ENCODE peak calls at places on chromosomes 1 and 21, in ten cellular contexts. V is CD8-positive, alpha-beta T cell; X is A549; K is fibroblast of lung; M is tibial artery; F is uterus; U is left ventricle myocardium inferior; C is CD8-positive, alpha-beta memory T cell; Z is cardiac muscle cell; B is neural progenitor cell. N is an unnamed sample. For H3K4me1 and H3K9me3, the result is how much of the 10 kb centered on the place peaks cover.

GRCh38 chr1:208950206-208950605 is 633.3 kb upstream of the CAMK1G start:
- DNase-seq in V (no peak), X (no peak), K (no peak), M (no peak), F (no peak), U (no peak), C (no peak), Z (no peak), B (no peak), N (no peak)

GRCh38 chr1:10514490-10515235 is 39.9 kb downstream of the PEX14 start:
- DNase-seq in V (no peak), X (peak), K (peak), M (no peak), F (no peak), U (no peak), C (no peak), Z (peak), B (peak), N (no peak)

GRCh38 chr1:15953294-15953771 is 22.6 kb downstream of the ZBTB17 start:
- DNase-seq in V (no peak), X (no peak), K (peak), M (peak), F (no peak), U (no peak), C (no peak), Z (peak), B (no peak), N (no peak)

GRCh38 chr21:40176732-40177131 is 309.5 kb downstream of the PCP4 start:
- DNase-seq in V (no peak), X (no peak), K (no peak), M (no peak), F (no peak), U (no peak), C (no peak), Z (no peak), B (peak), N (no peak)

GRCh38 chr1:59814180-59814900 is 409 bp upstream of the HOOK1 start:
- DNase-seq in V (peak), X (peak), K (peak), M (peak), F (peak), U (peak), C (peak), Z (peak), B (peak), N (peak)

GRCh38 chr1:42971848-42972291 is 13.2 kb upstream of the SLC2A1 start:
- DNase-seq in V (no peak), X (no peak), K (peak), M (no peak), F (no peak), U (no peak), C (no peak), Z (peak), B (no peak), N (no peak)

GRCh38 chr1:228374711-228375577 is 31.7 kb downstream of the TRIM11 start:
- DNase-seq in V (no peak), X (no peak), K (peak), M (peak), F (peak), U (peak), C (no peak), Z (peak), B (no peak), N (no peak)

GRCh38 chr1:58442114-58442513 is 104.4 kb downstream of the OMA1 start:
- DNase-seq in V (no peak), X (no peak), K (peak), M (no peak), F (no peak), U (no peak), C (no peak), Z (no peak), B (no peak), N (no peak)

GRCh38 chr21:34994646-34995631 is 54.2 kb downstream of the RUNX1 start:
- DNase-seq in V (no peak), X (no peak), K (no peak), M (peak), F (no peak), U (no peak), C (no peak), Z (no peak), B (no peak), N (no peak)

GRCh38 chr1:154501423-154502065 is 475 bp upstream of the TDRD10 start:
- DNase-seq in V (peak), X (no peak), K (no peak), M (peak), F (peak), U (peak), C (no peak), Z (peak), B (peak), N (peak)

GRCh38 chr1:172536256-172536655 is 3.3 kb downstream of the SUCO start:
- DNase-seq in V (no peak), X (no peak), K (no peak), M (no peak), F (no peak), U (no peak), C (no peak), Z (peak), B (no peak), N (no peak)

GRCh38 chr1:152325111-152325510 is at the start of gene FLG:
- DNase-seq in V (no peak), X (no peak), K (no peak), M (no peak), F (no peak), U (no peak), C (no peak), Z (no peak), B (no peak), N (no peak)

GRCh38 chr1:12038356-12039140 is 19.2 kb downstream of the MIIP start:
- DNase-seq in V (no peak), X (no peak), K (no peak), M (no peak), F (no peak), U (no peak), C (no peak), Z (peak), B (no peak), N (no peak)

GRCh38 chr1:55010194-55010886 is 11.6 kb downstream of the BSND start:
- DNase-seq in V (no peak), X (no peak), K (no peak), M (peak), F (no peak), U (no peak), C (no peak), Z (no peak), B (no peak), N (no peak)

GRCh38 chr1:70934197-70934961 is 113.2 kb downstream of the PTGER3 start:
- DNase-seq in V (no peak), X (no peak), K (no peak), M (no peak), F (no peak), U (no peak), C (no peak), Z (no peak), B (no peak), N (no peak)

GRCh38 chr1:181317261-181317924 is 165.9 kb upstream of the CACNA1E start:
- DNase-seq in V (no peak), X (no peak), K (no peak), M (no peak), F (no peak), U (no peak), C (no peak), Z (no peak), B (peak), N (no peak)

GRCh38 chr1:151970641-151971040 is 23.0 kb downstream of the S100A10 start:
- DNase-seq in V (no peak), X (peak), K (no peak), M (no peak), F (peak), U (no peak), C (no peak), Z (peak), B (no peak), N (no peak)

GRCh38 chr21:16912075-16912474 is 600.8 kb upstream of the CXADR start:
- DNase-seq in V (no peak), X (no peak), K (peak), M (no peak), F (no peak), U (no peak), C (no peak), Z (peak), B (no peak), N (no peak)

GRCh38 chr1:240572328-240572727 is 39.6 kb downstream of the GREM2 start:
- DNase-seq in V (no peak), X (no peak), K (no peak), M (no peak), F (no peak), U (no peak), C (no peak), Z (no peak), B (no peak), N (no peak)

GRCh38 chr21:17044696-17045095 is 468.1 kb upstream of the CXADR start:
- DNase-seq in V (no peak), X (no peak), K (no peak), M (no peak), F (no peak), U (no peak), C (no peak), Z (no peak), B (no peak), N (no peak)

GRCh38 chr1:201750934-201751333 is 78.0 kb upstream of the IPO9 start:
- DNase-seq in V (no peak), X (no peak), K (peak), M (no peak), F (no peak), U (no peak), C (no peak), Z (peak), B (no peak), N (no peak)

GRCh38 chr1:200869753-200870391 is 2.9 kb upstream of the GPR25 start:
- DNase-seq in V (no peak), X (no peak), K (no peak), M (no peak), F (no peak), U (no peak), C (no peak), Z (no peak), B (no peak), N (no peak)

GRCh38 chr1:186152945-186153309 is 222.1 kb downstream of the TPR start:
- DNase-seq in V (no peak), X (no peak), K (peak), M (no peak), F (no peak), U (no peak), C (no peak), Z (no peak), B (no peak), N (no peak)

GRCh38 chr1:235818632-235819136 is 48.0 kb downstream of the LYST start:
- DNase-seq in V (no peak), X (no peak), K (peak), M (no peak), F (no peak), U (no peak), C (no peak), Z (peak), B (no peak), N (no peak)

GRCh38 chr1:202710070-202711025 is at the start of gene SYT2:
- DNase-seq in V (no peak), X (peak), K (peak), M (no peak), F (peak), U (peak), C (no peak), Z (peak), B (peak), N (peak)

GRCh38 chr21:32921632-32922230 is 104.0 kb upstream of the OLIG2 start:
- DNase-seq in V (peak), X (no peak), K (no peak), M (no peak), F (no peak), U (no peak), C (peak), Z (no peak), B (peak), N (no peak)

GRCh38 chr1:214720561-214720960 is 117.6 kb downstream of the CENPF start:
- DNase-seq in V (no peak), X (no peak), K (peak), M (no peak), F (no peak), U (no peak), C (no peak), Z (no peak), B (no peak), N (no peak)

GRCh38 chr1:200877839-200878551 is 5.2 kb downstream of the GPR25 start:
- DNase-seq in V (no peak), X (no peak), K (no peak), M (no peak), F (no peak), U (no peak), C (peak), Z (no peak), B (no peak), N (no peak)

GRCh38 chr1:96361961-96362360 is 359.6 kb upstream of the PTBP2 start:
- DNase-seq in V (no peak), X (no peak), K (peak), M (no peak), F (no peak), U (no peak), C (no peak), Z (peak), B (no peak), N (no peak)

GRCh38 chr1:81799939-81800740 is 594 bp upstream of the ADGRL2 start:
- DNase-seq in V (no peak), X (no peak), K (peak), M (peak), F (peak), U (peak), C (no peak), Z (peak), B (peak), N (peak)

GRCh38 chr1:224592636-224593579 is 23.2 kb upstream of the CNIH3 start:
- DNase-seq in V (no peak), X (no peak), K (peak), M (no peak), F (no peak), U (no peak), C (no peak), Z (peak), B (no peak), N (no peak)

GRCh38 chr21:34865922-34866271 is 183.2 kb downstream of the RUNX1 start:
- DNase-seq in V (no peak), X (no peak), K (no peak), M (no peak), F (no peak), U (no peak), C (no peak), Z (no peak), B (peak), N (no peak)

GRCh38 chr1:162703708-162704107 is 71.4 kb downstream of the DDR2 start:
- DNase-seq in V (no peak), X (no peak), K (no peak), M (no peak), F (peak), U (peak), C (no peak), Z (peak), B (no peak), N (no peak)

DNA sequence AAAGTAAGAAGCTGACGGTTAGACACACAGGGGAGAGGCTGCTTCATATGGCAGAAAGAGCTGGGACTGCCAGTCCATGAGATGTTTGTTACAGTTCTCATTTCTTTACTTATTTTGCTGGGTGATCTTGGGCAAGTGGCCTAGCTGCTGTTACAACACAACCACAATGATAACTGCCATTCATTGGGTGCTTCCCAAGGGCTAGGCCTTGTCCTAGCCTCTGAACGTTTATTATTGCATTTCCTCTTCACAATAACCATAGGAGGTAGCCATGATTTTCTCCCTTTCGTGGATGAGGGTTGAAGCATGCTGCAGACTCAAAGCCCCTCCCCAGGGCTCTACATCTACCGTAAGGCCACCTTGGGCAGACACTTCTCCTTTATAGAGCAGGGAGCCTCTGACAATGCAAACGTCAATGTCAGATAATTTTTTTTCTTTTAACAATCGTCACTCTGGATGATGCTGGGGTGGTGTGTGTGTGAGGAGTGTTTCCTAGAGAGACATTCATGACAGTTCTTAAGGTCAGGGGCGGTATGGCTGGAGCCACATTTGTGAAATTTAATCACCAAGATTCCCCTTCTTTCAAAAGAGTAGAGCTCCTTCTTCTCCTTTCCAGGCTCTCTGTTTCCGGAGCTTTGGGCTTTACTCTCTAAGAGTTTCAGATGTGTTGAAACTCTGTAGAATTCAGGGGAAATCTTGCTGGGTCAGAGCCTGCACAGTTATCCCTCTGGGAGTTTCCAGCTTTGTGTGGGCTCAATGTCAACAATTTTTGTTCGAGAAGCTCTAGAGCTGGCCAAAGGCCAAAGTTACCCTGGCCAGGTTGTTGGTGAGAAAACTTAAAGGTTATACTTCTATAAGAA is 138.5 kb upstream of the SGIP1 start:
- DNase-seq in V (no peak), X (no peak), K (no peak), M (no peak), F (no peak), U (no peak), C (no peak), Z (peak), B (no peak), N (no peak)
- H3K4me1 ChIP-seq in V (under half), X (under half), K (under half), M (under half), F (under half), U (under half), C (under half), Z (under half), B (under half), N (under half)

DNA sequence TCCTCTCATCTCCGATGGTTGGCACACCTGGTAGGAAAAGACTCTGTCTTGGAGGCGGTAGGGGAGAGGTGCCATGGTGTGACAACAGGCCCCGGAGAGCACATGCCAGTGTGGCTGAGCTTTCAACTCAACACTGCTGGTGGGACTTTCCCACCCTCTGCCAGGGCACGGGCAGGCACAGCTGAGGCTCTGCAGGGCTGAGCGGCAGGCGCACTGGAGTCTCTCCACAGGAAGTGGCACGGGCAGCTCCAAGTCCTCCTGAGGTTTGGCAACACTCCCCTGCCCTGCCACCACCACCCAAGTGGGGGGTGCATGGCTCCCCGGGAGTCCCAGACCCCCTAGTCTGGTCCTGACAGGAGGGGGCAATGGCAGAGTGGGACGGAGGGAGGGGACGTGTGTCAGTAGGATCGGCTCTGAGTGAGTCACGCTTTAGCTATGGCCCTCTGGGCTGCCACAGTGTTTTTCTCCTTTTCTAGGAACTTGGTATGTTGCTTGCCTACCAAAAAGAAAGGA is 27.3 kb upstream of the EVA1B start:
- DNase-seq in V (peak), X (peak), K (peak), M (peak), F (no peak), U (no peak), C (no peak), Z (peak), B (no peak), N (no peak)
- H3K27ac ChIP-seq in V (no peak), X (peak), K (peak), M (peak), F (no peak), U (peak), C (no peak), Z (no peak), B (no peak), N (no peak)

DNA sequence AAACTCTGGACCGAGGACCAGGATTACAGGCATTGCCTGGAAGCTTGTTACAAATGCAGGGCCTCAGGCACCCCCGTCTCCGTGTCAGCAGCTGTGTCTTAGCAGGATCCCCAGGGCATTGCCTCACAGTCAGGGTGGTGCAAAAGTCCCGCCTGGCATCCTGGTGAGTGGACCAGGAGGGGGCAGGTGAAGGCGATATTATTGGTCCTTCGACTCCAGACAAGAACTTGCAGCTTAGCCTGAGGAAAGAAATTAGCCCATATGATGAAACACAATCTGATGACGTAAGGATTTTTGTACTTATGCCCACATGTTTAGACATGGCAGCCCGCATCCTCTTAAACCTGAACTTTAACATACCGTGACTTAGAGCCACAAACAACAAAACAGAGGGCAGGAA is 40.8 kb downstream of the RSPH1 start:
- DNase-seq in V (no peak), X (no peak), K (no peak), M (no peak), F (no peak), U (no peak), C (no peak), Z (no peak), B (no peak), N (no peak)
- H3K9me3 ChIP-seq in V (under half), X (under half), K (under half), M (under half), F (under half), U (under half), C (under half), Z (under half), B (under half), N (under half)

DNA sequence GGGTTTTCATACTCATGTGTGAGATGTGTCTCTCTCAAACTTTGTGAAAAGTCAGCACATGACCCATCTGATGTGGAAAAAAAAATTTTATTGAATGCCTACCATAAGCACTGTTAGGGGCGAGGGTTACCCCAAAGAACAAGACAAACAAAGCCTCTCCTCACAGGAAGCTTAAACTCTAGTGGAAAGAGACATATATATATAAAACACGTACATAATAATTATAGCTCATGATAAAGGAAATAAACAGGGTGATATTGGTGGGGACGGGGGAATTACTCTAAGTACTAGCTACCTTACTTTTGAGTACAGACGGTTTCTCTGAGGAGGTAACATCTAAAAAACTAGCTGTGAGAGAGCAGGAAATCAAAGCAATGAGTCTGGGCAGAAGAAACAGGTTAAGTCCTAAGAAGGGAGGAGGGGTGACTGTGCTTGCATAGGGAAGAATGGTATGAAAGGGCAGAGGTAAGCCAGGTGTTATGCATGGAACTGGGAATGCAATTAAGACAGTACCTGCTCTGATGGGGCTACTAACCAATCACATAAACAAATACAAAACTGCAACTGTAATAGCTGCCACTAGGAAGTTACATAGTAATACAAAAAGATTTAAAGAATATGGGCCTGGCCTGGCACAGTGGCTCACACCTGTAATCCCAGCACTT is 4.5 kb downstream of the LIN9 start:
- DNase-seq in V (no peak), X (no peak), K (no peak), M (no peak), F (no peak), U (no peak), C (no peak), Z (no peak), B (no peak), N (no peak)
- H3K4me1 ChIP-seq in V (under half), X (under half), K (under half), M (under half), F (under half), U (half or more), C (under half), Z (under half), B (under half), N (under half)

GRCh38 chr1:232590742-232591082 is 39.2 kb downstream of the SIPA1L2 start:
- DNase-seq in V (no peak), X (no peak), K (no peak), M (no peak), F (no peak), U (no peak), C (no peak), Z (no peak), B (no peak), N (no peak)
- H3K27ac ChIP-seq in V (no peak), X (no peak), K (no peak), M (no peak), F (no peak), U (peak), C (no peak), Z (no peak), B (no peak), N (no peak)

GRCh38 chr1:14485285-14485684 is 113.2 kb upstream of the KAZN start:
- DNase-seq in V (no peak), X (no peak), K (no peak), M (no peak), F (no peak), U (no peak), C (no peak), Z (no peak), B (no peak), N (no peak)
- H3K9me3 ChIP-seq in V (under half), X (under half), K (under half), M (under half), F (under half), U (under half), C (under half), Z (under half), B (under half), N (under half)